ENCODE peak calls at places on chromosomes 5 and 9, in eight cellular contexts. T is T-helper 1 cell, O is caudate nucleus, R is SJSA1, U is aorta, Z is T follicular helper cell, X is HAP-1, B is AG08396. A is an unnamed sample.

GRCh38 chr9:127336708-127337352 is 60.1 kb upstream of the SLC2A8 start:
- DNase-seq in U (peak), O (no peak), Z (no peak), R (peak), X (no peak), B (peak), T (no peak), A (no peak)

GRCh38 chr5:142831019-142831403 is 60.8 kb downstream of the ARHGAP26 start:
- DNase-seq in T (no peak), O (no peak), R (no peak), X (no peak), U (no peak), B (no peak), Z (no peak), A (no peak)

GRCh38 chr5:133423031-133423617 is 189.2 kb downstream of the FSTL4 start:
- DNase-seq in T (no peak), Z (no peak), R (no peak), X (no peak), U (no peak), B (no peak), O (no peak), A (no peak)

GRCh38 chr9:126397056-126397455 is 70.4 kb downstream of the MVB12B start:
- DNase-seq in T (peak), R (no peak), U (peak), O (no peak), B (no peak), Z (peak), X (no peak), A (no peak)

GRCh38 chr9:128553695-128554094 is 1.3 kb downstream of the SPTAN1 start:
- DNase-seq in B (peak), O (no peak), T (no peak), Z (no peak), R (no peak), U (no peak), X (no peak), A (no peak)

GRCh38 chr9:36298566-36298965 is 40.3 kb upstream of the GNE start:
- DNase-seq in B (no peak), R (no peak), U (no peak), X (no peak), Z (no peak), O (no peak), T (no peak), A (no peak)

GRCh38 chr9:522658-523057 is 308.0 kb downstream of the DOCK8 start:
- DNase-seq in B (no peak), T (no peak), X (no peak), U (peak), R (no peak), O (no peak), Z (no peak), A (no peak)

GRCh38 chr9:86757382-86757720 is 190.0 kb downstream of the GAS1 start:
- DNase-seq in T (no peak), B (no peak), X (no peak), O (no peak), U (no peak), R (no peak), Z (no peak), A (no peak)

GRCh38 chr9:121582641-121583040 is 68.8 kb upstream of the DAB2IP start:
- DNase-seq in T (no peak), R (no peak), B (no peak), Z (no peak), X (no peak), O (no peak), U (no peak), A (no peak)

GRCh38 chr5:141611289-141611688 is 7.5 kb downstream of the DIAPH1 start:
- DNase-seq in Z (no peak), T (no peak), X (no peak), U (no peak), O (no peak), B (no peak), R (no peak), A (no peak)

GRCh38 chr9:111959468-111959941 is 62.9 kb downstream of the UGCG start:
- DNase-seq in Z (no peak), T (no peak), B (peak), U (peak), X (no peak), R (peak), O (no peak), A (no peak)

GRCh38 chr5:109516385-109516784 is 106.6 kb upstream of the PJA2 start:
- DNase-seq in Z (no peak), U (no peak), T (no peak), X (no peak), O (no peak), R (no peak), B (peak), A (no peak)

GRCh38 chr9:116933251-116933650 is 246.1 kb downstream of the TRIM32 start:
- DNase-seq in X (no peak), T (no peak), B (no peak), U (no peak), Z (no peak), O (no peak), R (no peak), A (no peak)

GRCh38 chr5:126745259-126745992 is 31.5 kb upstream of the LMNB1 start:
- DNase-seq in T (no peak), U (no peak), Z (no peak), O (no peak), X (no peak), B (no peak), R (no peak), A (no peak)

GRCh38 chr9:95937131-95937530 is 61.6 kb downstream of the ERCC6L2 start:
- DNase-seq in Z (no peak), T (no peak), R (no peak), O (no peak), B (no peak), X (no peak), U (no peak), A (no peak)

GRCh38 chr5:98349251-98349989 is 424.0 kb upstream of the RGMB start:
- DNase-seq in Z (no peak), X (no peak), B (peak), T (no peak), O (no peak), U (no peak), R (peak), A (no peak)

GRCh38 chr9:131080589-131080988 is 15.7 kb upstream of the AIF1L start:
- DNase-seq in O (no peak), U (no peak), B (no peak), T (no peak), R (no peak), Z (no peak), X (no peak), A (no peak)

GRCh38 chr5:14593326-14594036 is 11.9 kb downstream of the OTULINL start:
- DNase-seq in R (no peak), Z (no peak), U (no peak), X (no peak), B (peak), T (peak), O (no peak), A (no peak)

GRCh38 chr5:155953335-155953734 is 373.6 kb upstream of the SGCD start:
- DNase-seq in T (peak), R (no peak), O (no peak), B (peak), U (no peak), X (no peak), Z (no peak), A (no peak)

GRCh38 chr5:120599576-120599975 is 135.5 kb downstream of the PRR16 start:
- DNase-seq in X (no peak), Z (no peak), B (peak), T (no peak), U (no peak), O (no peak), R (no peak), A (no peak)

GRCh38 chr9:16515879-16516289 is 354.6 kb downstream of the BNC2 start:
- DNase-seq in R (no peak), Z (no peak), X (peak), B (peak), U (no peak), T (no peak), O (no peak), A (no peak)

GRCh38 chr9:109335929-109336328 is 15.1 kb upstream of the EPB41L4B start:
- DNase-seq in X (no peak), B (no peak), U (no peak), T (no peak), Z (no peak), O (no peak), R (no peak), A (no peak)

GRCh38 chr9:12815895-12816294 is 41.1 kb downstream of the LURAP1L start:
- DNase-seq in O (no peak), B (no peak), R (no peak), X (no peak), U (no peak), T (no peak), Z (no peak), A (no peak)

GRCh38 chr9:85523202-85523601 is 218.6 kb downstream of the AGTPBP1 start:
- DNase-seq in X (no peak), O (no peak), R (no peak), B (no peak), T (no peak), Z (no peak), U (no peak), A (no peak)

GRCh38 chr5:150492621-150493020 is 15.3 kb upstream of the NDST1 start:
- DNase-seq in U (no peak), T (no peak), O (no peak), X (no peak), R (peak), Z (no peak), B (peak), A (no peak)

GRCh38 chr9:70044450-70045307 is 1.0 kb downstream of the MAMDC2 start:
- DNase-seq in X (peak), O (no peak), Z (no peak), T (peak), U (no peak), B (peak), R (no peak), A (no peak)

GRCh38 chr9:114507726-114508125 is 2.5 kb upstream of the WHRN start:
- DNase-seq in R (no peak), Z (no peak), B (no peak), O (no peak), T (peak), X (peak), U (no peak), A (peak)

GRCh38 chr5:141437208-141437607 is 6.9 kb downstream of the PCDHGA12 start:
- DNase-seq in Z (no peak), T (no peak), B (peak), X (no peak), R (no peak), U (no peak), O (no peak), A (no peak)

GRCh38 chr9:14133394-14133793 is 180.5 kb downstream of the NFIB start:
- DNase-seq in T (no peak), B (no peak), X (no peak), U (no peak), R (no peak), Z (no peak), O (no peak), A (no peak)

GRCh38 chr9:8366161-8366926 is 566.8 kb upstream of the DMAC1 start:
- DNase-seq in T (no peak), O (no peak), R (no peak), B (no peak), Z (no peak), U (no peak), X (peak), A (no peak)

GRCh38 chr5:21806943-21807342 is 1046.2 kb downstream of the CDH12 start:
- DNase-seq in U (no peak), O (no peak), B (no peak), Z (no peak), T (no peak), R (no peak), X (no peak), A (no peak)

GRCh38 chr5:160769264-160769663 is 82.7 kb downstream of the ATP10B start:
- DNase-seq in O (no peak), Z (no peak), R (no peak), T (no peak), X (no peak), U (no peak), B (no peak), A (no peak)

GRCh38 chr5:120152472-120152871 is 311.6 kb upstream of the PRR16 start:
- DNase-seq in Z (no peak), O (no peak), T (no peak), R (peak), X (no peak), B (peak), U (no peak), A (no peak)

A was measured in HuH-7.5.